ENCODE peak calls at places on chromosome 20, in four cellular contexts. E, X, I and M are unnamed samples.

GRCh38 chr20:4820833-4821518 is 99.3 kb downstream of the PRND start:
- DNase-seq in I (no peak), X (peak; percentile 72), E (no peak), M (peak; percentile 76)

GRCh38 chr20:29409833-29410804 is 1847.3 kb upstream of the DEFB115 start:
- DNase-seq in I (no peak), E (no peak), X (no peak), M (no peak)

GRCh38 chr20:20276806-20277530 is 90.9 kb upstream of the INSM1 start:
- DNase-seq in X (no peak), E (no peak), I (no peak), M (no peak)

GRCh38 chr20:38581830-38582358 is 897 bp downstream of the ADIG start:
- DNase-seq in E (no peak), I (no peak), X (no peak), M (no peak)

GRCh38 chr20:58818585-58819285 is 32.0 kb downstream of the GNAS-AS1 start:
- DNase-seq in I (peak; percentile 5), E (no peak), X (peak; percentile 21), M (peak; percentile 85)

GRCh38 chr20:59435496-59435895 is 135.1 kb downstream of the EDN3 start:
- DNase-seq in I (no peak), E (no peak), X (no peak), M (no peak)

GRCh38 chr20:50077818-50078601 is 34.9 kb downstream of the UBE2V1 start:
- DNase-seq in E (no peak), X (no peak), I (no peak), M (no peak)

GRCh38 chr20:46215913-46216707 is 92.2 kb downstream of the CDH22 start:
- DNase-seq in X (peak; percentile 46), I (peak; percentile 63), E (peak; percentile 32), M (peak; percentile 46)

GRCh38 chr20:57589123-57589727 is 28.3 kb downstream of the PCK1 start:
- DNase-seq in E (no peak), X (no peak), I (no peak), M (no peak)

GRCh38 chr20:24111858-24112257 is 123.3 kb upstream of the GGTLC1 start:
- DNase-seq in X (no peak), E (no peak), I (no peak), M (no peak)

GRCh38 chr20:51021067-51022025 is 1.6 kb downstream of the KCNG1 start:
- DNase-seq in X (no peak), E (no peak), I (no peak), M (peak; percentile 39)

GRCh38 chr20:63750807-63751470 is 11.4 kb downstream of the SLC2A4RG start:
- DNase-seq in I (no peak), X (no peak), E (peak; percentile 17), M (no peak)

GRCh38 chr20:14406495-14406894 is 69.1 kb upstream of the FLRT3 start:
- DNase-seq in X (peak; percentile 11), I (peak; percentile 73), E (no peak), M (no peak)

GRCh38 chr20:62459488-62459887 is 16.3 kb downstream of the GATA5 start:
- DNase-seq in E (no peak), X (no peak), I (no peak), M (no peak)

GRCh38 chr20:2323051-2323450 is 27.2 kb downstream of the TGM3 start:
- DNase-seq in I (no peak), X (no peak), E (no peak), M (no peak)

GRCh38 chr20:47802975-47803374 is 17.7 kb upstream of the SULF2 start:
- DNase-seq in E (no peak), X (no peak), I (no peak), M (no peak)

GRCh38 chr20:16063876-16064275 is 509.4 kb downstream of the KIF16B start:
- DNase-seq in I (no peak), X (no peak), E (no peak), M (no peak)

GRCh38 chr20:49690899-49691620 is 22.6 kb downstream of the B4GALT5 start:
- DNase-seq in I (peak; percentile 68), X (peak; percentile 73), E (peak; percentile 78), M (peak; percentile 78)

GRCh38 chr20:62352402-62353288 is 14.5 kb downstream of the LAMA5 start:
- DNase-seq in I (no peak), E (peak; percentile 66), X (no peak), M (no peak)

GRCh38 chr20:15916623-15917022 is 656.6 kb downstream of the KIF16B start:
- DNase-seq in I (peak; percentile 11), E (no peak), X (no peak), M (no peak)

GRCh38 chr20:13141541-13141940 is 79.5 kb upstream of the ISM1 start:
- DNase-seq in I (no peak), X (no peak), E (no peak), M (no peak)

GRCh38 chr20:2332711-2333110 is 36.9 kb downstream of the TGM3 start:
- DNase-seq in I (no peak), X (no peak), E (no peak), M (no peak)

GRCh38 chr20:50335105-50335504 is 144.5 kb downstream of the CEBPB start:
- DNase-seq in I (peak; percentile 21), X (peak; percentile 25), E (no peak), M (peak; percentile 57)

GRCh38 chr20:58547527-58548475 is 32.6 kb upstream of the APCDD1L start:
- DNase-seq in X (no peak), E (no peak), I (no peak), M (no peak)

GRCh38 chr20:44072381-44072780 is 114.6 kb downstream of the JPH2 start:
- DNase-seq in X (no peak), E (no peak), I (no peak), M (no peak)

GRCh38 chr20:49846206-49846807 is 33.7 kb downstream of the SLC9A8 start:
- DNase-seq in I (peak; percentile 9), X (peak; percentile 78), E (no peak), M (peak; percentile 71)